ENCODE peak calls at places on chromosomes 3 and 15, in ten cellular contexts. V, N, S, M, Y, O, L, X, T and G are unnamed samples.
A peak's percentile ranks its signal among the peaks of the same experiment; 100 is the strongest.

GRCh38 chr15:97902140-97902780 is 58.2 kb upstream of the ARRDC4 start:
- DNase-seq in X (no peak), O (no peak), N (no peak), Y (no peak), L (no peak), V (no peak), S (no peak), T (peak; percentile 38), M (no peak), G (no peak)

GRCh38 chr15:36798366-36798765 is 218.9 kb downstream of the CDIN1 start:
- DNase-seq in Y (peak; percentile 3), L (no peak), T (no peak), M (no peak), O (no peak), N (no peak), S (no peak), V (no peak), X (no peak), G (no peak)

GRCh38 chr3:54827056-54827687 is 100.7 kb downstream of the LRTM1 start:
- DNase-seq in V (no peak), S (no peak), M (no peak), N (no peak), L (no peak), X (no peak), Y (no peak), O (no peak), T (no peak), G (no peak)

GRCh38 chr3:108132727-108133373 is 42.0 kb upstream of the CD47 start:
- DNase-seq in N (no peak), L (no peak), Y (peak; percentile 13), M (no peak), O (no peak), T (no peak), X (no peak), S (no peak), V (no peak), G (no peak)

GRCh38 chr3:33364060-33364459 is 76.1 kb downstream of the UBP1 start:
- DNase-seq in M (no peak), N (no peak), X (no peak), V (no peak), Y (no peak), L (no peak), T (no peak), O (no peak), S (no peak), G (no peak)

GRCh38 chr15:41809526-41810220 is 18.2 kb upstream of the JMJD7 start:
- DNase-seq in S (no peak), O (no peak), L (no peak), V (no peak), Y (no peak), T (no peak), M (no peak), N (no peak), X (no peak), G (no peak)

GRCh38 chr15:92650256-92650655 is 5.3 kb downstream of the FAM174B start:
- DNase-seq in S (no peak), M (no peak), N (no peak), O (peak; percentile 96), T (no peak), X (no peak), V (no peak), L (peak; percentile 35), Y (no peak), G (peak; percentile 65)

GRCh38 chr3:167067844-167068161 is 312.3 kb downstream of the ZBBX start:
- DNase-seq in M (no peak), O (no peak), Y (no peak), T (no peak), N (no peak), V (no peak), S (no peak), X (no peak), L (no peak), G (no peak)

GRCh38 chr15:71730277-71731144 is 79.8 kb upstream of the NR2E3 start:
- DNase-seq in N (peak; percentile 9), V (peak; percentile 5), Y (peak; percentile 88), X (no peak), S (no peak), T (peak; percentile 60), O (no peak), M (peak; percentile 22), L (peak; percentile 47), G (no peak)

GRCh38 chr3:184604956-184605290 is 43.3 kb downstream of the EPHB3 start:
- DNase-seq in X (peak; percentile 43), L (no peak), S (no peak), O (no peak), T (no peak), N (no peak), Y (no peak), M (no peak), V (no peak), G (no peak)

GRCh38 chr3:37779289-37780152 is 82.2 kb upstream of the CTDSPL start:
- DNase-seq in V (no peak), X (no peak), M (peak; percentile 71), N (peak; percentile 37), O (peak; percentile 37), Y (peak; percentile 84), T (peak; percentile 91), L (peak; percentile 52), S (no peak), G (peak; percentile 57)

GRCh38 chr3:123409443-123410148 is 39.3 kb downstream of the ADCY5 start:
- DNase-seq in X (no peak), V (no peak), O (no peak), Y (peak; percentile 20), L (peak; percentile 70), S (no peak), T (no peak), N (no peak), M (no peak), G (no peak)